ENCODE peak calls at places on chromosomes 11 and 22, in nine cellular contexts. R is astrocyte of the spinal cord, Q is neural progenitor cell, K is GM12865, T is cardiac muscle cell, E is AG10803, Y is pancreas, P is fibroblast of pulmonary artery, U is IMR-90. H is an unnamed sample.

GRCh38 chr11:706957-707816 is 1.2 kb downstream of the EPS8L2 start:
- DNase-seq in R (peak; percentile 24), Q (peak; percentile 32), K (no peak), T (no peak), E (peak; percentile 49), Y (peak; percentile 47), P (no peak), U (no peak), H (no peak)

GRCh38 chr11:124612045-124612444 is 817 bp downstream of the PANX3 start:
- DNase-seq in R (no peak), Q (no peak), K (peak; percentile 48), T (no peak), E (no peak), Y (no peak), P (no peak), U (no peak), H (no peak)

GRCh38 chr11:60788401-60789110 is 3.4 kb downstream of the MS4A10 start:
- DNase-seq in R (no peak), Q (no peak), K (no peak), T (peak; percentile 30), E (no peak), Y (no peak), P (peak; percentile 54), U (no peak), H (no peak)

GRCh38 chr11:122004446-122004845 is 111.6 kb downstream of the BLID start:
- DNase-seq in R (no peak), Q (no peak), K (no peak), T (no peak), E (no peak), Y (no peak), P (no peak), U (no peak), H (no peak)

GRCh38 chr22:17576475-17576874 is 13.2 kb downstream of the SLC25A18 start:
- DNase-seq in R (peak; percentile 96), Q (no peak), K (no peak), T (peak; percentile 90), E (peak; percentile 99), Y (no peak), P (peak; percentile 80), U (peak; percentile 65), H (peak; percentile 85)

GRCh38 chr11:84930863-84931262 is 696.3 kb downstream of the DLG2 start:
- DNase-seq in R (no peak), Q (no peak), K (no peak), T (no peak), E (no peak), Y (no peak), P (no peak), U (no peak), H (no peak)

GRCh38 chr11:118105657-118106305 is 19.0 kb upstream of the SMIM35 start:
- DNase-seq in R (no peak), Q (no peak), K (no peak), T (no peak), E (no peak), Y (no peak), P (no peak), U (no peak), H (no peak)

GRCh38 chr11:36055356-36055755 is 111.5 kb downstream of the LDLRAD3 start:
- DNase-seq in R (no peak), Q (no peak), K (no peak), T (no peak), E (no peak), Y (no peak), P (no peak), U (no peak), H (no peak)

GRCh38 chr11:8222820-8223512 is 40.7 kb downstream of the LMO1 start:
- DNase-seq in R (no peak), Q (no peak), K (no peak), T (no peak), E (no peak), Y (no peak), P (no peak), U (no peak), H (no peak)

GRCh38 chr11:23897453-23898289 is 599.2 kb upstream of the LUZP2 start:
- DNase-seq in R (peak; percentile 82), Q (no peak), K (no peak), T (peak; percentile 85), E (peak; percentile 94), Y (no peak), P (peak; percentile 86), U (peak; percentile 94), H (peak; percentile 93)

GRCh38 chr11:64249563-64250405 is 1.5 kb upstream of the PLCB3 start:
- DNase-seq in R (no peak), Q (no peak), K (no peak), T (no peak), E (no peak), Y (no peak), P (no peak), U (no peak), H (no peak)

GRCh38 chr11:62333768-62334167 is 3.5 kb upstream of the ASRGL1 start:
- DNase-seq in R (no peak), Q (no peak), K (no peak), T (no peak), E (no peak), Y (no peak), P (no peak), U (no peak), H (no peak)

DNA sequence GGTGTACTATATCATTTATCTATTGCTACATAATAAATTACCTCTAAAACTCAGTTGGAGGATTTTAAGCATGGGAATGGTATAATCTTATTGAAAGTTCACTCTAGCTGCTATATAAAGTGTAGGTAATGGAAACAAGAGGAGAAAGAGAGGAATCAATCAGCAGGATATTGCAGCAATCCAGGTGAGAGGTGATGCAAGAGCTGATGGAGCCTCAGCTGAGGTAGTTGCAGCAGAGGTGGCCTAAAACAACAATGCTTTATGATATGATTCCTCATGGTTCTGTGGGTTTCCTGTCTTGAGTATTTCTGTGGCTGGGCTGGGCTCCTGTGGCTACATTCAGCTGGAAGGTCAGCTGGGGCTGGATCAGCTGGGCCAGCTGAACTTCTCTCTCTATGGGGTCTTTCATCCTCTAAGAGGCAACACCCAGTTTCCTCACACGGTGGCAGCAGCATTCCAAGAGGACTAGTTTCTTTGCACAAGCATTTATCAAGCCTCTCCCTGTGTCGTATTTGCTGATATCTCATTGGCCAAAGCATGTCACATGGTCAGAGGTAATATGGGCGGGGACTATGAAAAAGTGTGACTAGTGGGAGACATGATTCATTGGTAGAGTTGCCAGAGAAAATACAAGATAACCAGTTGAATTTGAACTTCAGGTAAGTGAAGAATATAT is 135.4 kb upstream of the LARGE1 start:
- DNase-seq in R (no peak), Q (peak; percentile 72), K (peak; percentile 63), T (no peak), E (peak; percentile 6), Y (no peak), P (no peak), U (no peak), H (no peak)
- TF ChIP-seq CTCF in R (no peak), Q (peak; percentile 62), K (peak; percentile 45), T (no peak), E (peak; percentile 39), Y (no peak), P (no peak), U (no peak), H (no peak)

DNA sequence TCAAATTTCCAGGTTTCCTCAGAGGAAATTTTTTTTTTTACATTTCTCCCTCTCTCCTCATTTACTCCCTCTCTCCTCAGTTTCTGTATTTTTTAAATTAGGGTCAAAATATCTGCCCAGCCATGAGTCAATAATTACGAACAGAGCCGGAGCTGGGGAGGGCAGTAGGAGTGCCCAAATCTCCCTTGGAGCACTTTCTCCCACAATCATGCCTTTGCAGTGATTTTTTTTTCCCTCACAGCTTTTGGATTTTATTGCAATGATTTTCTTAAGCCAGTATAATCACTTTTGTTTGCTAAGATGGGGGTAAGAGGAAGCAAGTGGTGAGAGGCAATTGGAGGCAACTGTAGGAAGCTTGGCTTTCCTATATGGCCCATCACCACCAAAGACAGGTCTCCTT is 192.4 kb upstream of the PITPNB start:
- DNase-seq in R (no peak), Q (no peak), K (no peak), T (no peak), E (peak; percentile 60), Y (no peak), P (no peak), U (no peak), H (peak; percentile 49)
- H3K4me3 ChIP-seq in R (no peak overlapping the region), Q (no peak overlapping the region), K (no peak overlapping the region), T (no peak overlapping the region), E (no peak overlapping the region), Y (no peak overlapping the region), P (no peak overlapping the region), U (no peak overlapping the region), H (no peak overlapping the region)

GRCh38 chr11:40293655-40294342 is 1165.7 kb downstream of the LRRC4C start:
- DNase-seq in R (peak; percentile 93), Q (peak; percentile 90), K (peak; percentile 70), T (peak; percentile 90), E (peak; percentile 84), Y (peak; percentile 42), P (peak; percentile 92), U (peak; percentile 92), H (peak; percentile 86)
- TF ChIP-seq CTCF in R (peak; percentile 97), Q (peak; percentile 94), K (peak; percentile 89), T (peak; percentile 96), E (peak; percentile 95), Y (peak; percentile 84), P (peak; percentile 97), U (peak; percentile 95), H (peak; percentile 95)

GRCh38 chr22:41543854-41544670 is at the start of gene POLR3H:
- DNase-seq in R (peak; percentile 99), Q (peak; percentile 100), K (peak; percentile 98), T (peak; percentile 99), E (peak; percentile 97), Y (peak; percentile 98), P (peak; percentile 97), U (peak; percentile 96), H (peak; percentile 94)

GRCh38 chr22:41541484-41541883 is 2.8 kb downstream of the POLR3H start:
- DNase-seq in R (no peak), Q (no peak), K (no peak), T (no peak), E (no peak), Y (no peak), P (no peak), U (no peak), H (no peak)

GRCh38 chr22:41540006-41540315 is 4.3 kb downstream of the POLR3H start:
- DNase-seq in R (no peak), Q (no peak), K (no peak), T (no peak), E (no peak), Y (no peak), P (no peak), U (no peak), H (no peak)

GRCh38 chr22:41540365-41540764 is 3.9 kb downstream of the POLR3H start:
- DNase-seq in R (no peak), Q (no peak), K (no peak), T (no peak), E (no peak), Y (no peak), P (no peak), U (no peak), H (no peak)

GRCh38 chr22:41542224-41542623 is 2.0 kb downstream of the POLR3H start:
- DNase-seq in R (no peak), Q (no peak), K (no peak), T (no peak), E (no peak), Y (no peak), P (no peak), U (no peak), H (no peak)
- H3K4me3 ChIP-seq in R (no peak overlapping the region), Q (no peak overlapping the region), K (no peak overlapping the region), T (no peak overlapping the region), E (no peak overlapping the region), Y (no peak overlapping the region), P (no peak overlapping the region), U (no peak overlapping the region), H (no peak overlapping the region)

DNA sequence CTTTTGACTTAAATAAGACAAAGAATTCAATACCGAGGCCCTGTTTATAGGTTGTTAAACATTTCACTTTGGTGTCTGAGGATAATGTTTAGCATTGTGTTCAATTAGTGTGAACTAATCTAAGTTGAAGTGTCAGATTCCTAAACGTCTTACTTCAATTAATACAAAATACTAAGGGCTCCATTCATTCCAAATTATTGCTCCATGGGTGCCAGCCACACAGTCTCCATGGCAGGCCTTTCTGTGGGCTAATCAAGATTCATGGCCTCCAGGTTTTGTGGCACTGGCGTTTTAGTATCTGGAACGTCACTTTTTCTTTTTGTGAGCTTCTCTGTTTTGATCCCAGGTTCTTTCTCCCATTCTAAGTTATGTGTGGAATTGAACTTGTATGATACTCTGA is 89.4 kb downstream of the TMEM135 start:
- DNase-seq in R (no peak), Q (peak; percentile 55), K (no peak), T (no peak), E (no peak), Y (no peak), P (no peak), U (no peak), H (no peak)
- TF ChIP-seq CTCF in R (no peak), Q (no peak), K (no peak), T (no peak), E (no peak), Y (no peak), P (no peak), U (no peak), H (no peak)

H was measured in fibroblast of mammary gland.